ENCODE peak calls at places on chromosomes 7 and 10, in seven cellular contexts. One of them, this sample, is unnamed.

GRCh38 chr10:4775808-4776207 is 50.2 kb upstream of the AKR1E2 start:
- DNase-seq in B cell: no peak
- DNase-seq in coronary artery: no peak
- DNase-seq in dermis microvascular lymphatic vessel endothelial cell: no peak
- DNase-seq in effector CD4-positive, alpha-beta T cell: no peak
- DNase-seq in neural crest cell: no peak
- DNase-seq in RWPE1: peak
- DNase-seq in this sample: peak

GRCh38 chr10:124649209-124649608 is 95.0 kb downstream of the FAM53B start:
- DNase-seq in B cell: no peak
- DNase-seq in coronary artery: no peak
- DNase-seq in dermis microvascular lymphatic vessel endothelial cell: no peak
- DNase-seq in effector CD4-positive, alpha-beta T cell: no peak
- DNase-seq in neural crest cell: no peak
- DNase-seq in RWPE1: no peak
- DNase-seq in this sample: peak

GRCh38 chr10:28375399-28376354 is 72.8 kb upstream of the MPP7 start:
- DNase-seq in B cell: no peak
- DNase-seq in coronary artery: no peak
- DNase-seq in dermis microvascular lymphatic vessel endothelial cell: no peak
- DNase-seq in effector CD4-positive, alpha-beta T cell: no peak
- DNase-seq in neural crest cell: no peak
- DNase-seq in RWPE1: peak
- DNase-seq in this sample: peak

GRCh38 chr10:109895095-109895818 is 28.1 kb downstream of the XPNPEP1 start:
- DNase-seq in B cell: no peak
- DNase-seq in coronary artery: peak
- DNase-seq in dermis microvascular lymphatic vessel endothelial cell: no peak
- DNase-seq in effector CD4-positive, alpha-beta T cell: no peak
- DNase-seq in neural crest cell: no peak
- DNase-seq in RWPE1: no peak
- DNase-seq in this sample: peak

GRCh38 chr7:158475036-158475678 is 112.5 kb downstream of the PTPRN2 start:
- DNase-seq in B cell: no peak
- DNase-seq in coronary artery: no peak
- DNase-seq in dermis microvascular lymphatic vessel endothelial cell: no peak
- DNase-seq in effector CD4-positive, alpha-beta T cell: no peak
- DNase-seq in neural crest cell: no peak
- DNase-seq in RWPE1: no peak
- DNase-seq in this sample: no peak

GRCh38 chr10:113089581-113089980 is 139.5 kb downstream of the TCF7L2 start:
- DNase-seq in B cell: no peak
- DNase-seq in coronary artery: no peak
- DNase-seq in dermis microvascular lymphatic vessel endothelial cell: no peak
- DNase-seq in effector CD4-positive, alpha-beta T cell: no peak
- DNase-seq in neural crest cell: no peak
- DNase-seq in RWPE1: no peak
- DNase-seq in this sample: no peak

GRCh38 chr7:47720141-47720906 is 138.4 kb upstream of the TNS3 start:
- DNase-seq in B cell: no peak
- DNase-seq in coronary artery: peak
- DNase-seq in dermis microvascular lymphatic vessel endothelial cell: no peak
- DNase-seq in effector CD4-positive, alpha-beta T cell: no peak
- DNase-seq in neural crest cell: no peak
- DNase-seq in RWPE1: no peak
- DNase-seq in this sample: no peak

GRCh38 chr10:66537186-66537585 is 388.6 kb upstream of the LRRTM3 start:
- DNase-seq in B cell: no peak
- DNase-seq in coronary artery: no peak
- DNase-seq in dermis microvascular lymphatic vessel endothelial cell: no peak
- DNase-seq in effector CD4-positive, alpha-beta T cell: no peak
- DNase-seq in neural crest cell: no peak
- DNase-seq in RWPE1: no peak
- DNase-seq in this sample: no peak

GRCh38 chr10:10826125-10826524 is 191.5 kb upstream of the CELF2 start:
- DNase-seq in B cell: no peak
- DNase-seq in coronary artery: no peak
- DNase-seq in dermis microvascular lymphatic vessel endothelial cell: no peak
- DNase-seq in effector CD4-positive, alpha-beta T cell: no peak
- DNase-seq in neural crest cell: no peak
- DNase-seq in RWPE1: peak
- DNase-seq in this sample: peak

GRCh38 chr10:73553316-73553715 is 37.8 kb downstream of the USP54 start:
- DNase-seq in B cell: no peak
- DNase-seq in coronary artery: no peak
- DNase-seq in dermis microvascular lymphatic vessel endothelial cell: no peak
- DNase-seq in effector CD4-positive, alpha-beta T cell: no peak
- DNase-seq in neural crest cell: peak
- DNase-seq in RWPE1: no peak
- DNase-seq in this sample: peak

GRCh38 chr10:122494833-122495232 is 33.5 kb downstream of the HTRA1 start:
- DNase-seq in B cell: no peak
- DNase-seq in coronary artery: peak
- DNase-seq in dermis microvascular lymphatic vessel endothelial cell: peak
- DNase-seq in effector CD4-positive, alpha-beta T cell: no peak
- DNase-seq in neural crest cell: no peak
- DNase-seq in RWPE1: peak
- DNase-seq in this sample: peak

GRCh38 chr10:57579926-57580325 is 687.8 kb downstream of the IPMK start:
- DNase-seq in B cell: no peak
- DNase-seq in coronary artery: no peak
- DNase-seq in dermis microvascular lymphatic vessel endothelial cell: no peak
- DNase-seq in effector CD4-positive, alpha-beta T cell: no peak
- DNase-seq in neural crest cell: no peak
- DNase-seq in RWPE1: peak
- DNase-seq in this sample: peak

GRCh38 chr10:2111936-2112335 is 374.6 kb upstream of the ADARB2 start:
- DNase-seq in B cell: no peak
- DNase-seq in coronary artery: no peak
- DNase-seq in dermis microvascular lymphatic vessel endothelial cell: no peak
- DNase-seq in effector CD4-positive, alpha-beta T cell: no peak
- DNase-seq in neural crest cell: no peak
- DNase-seq in RWPE1: peak
- DNase-seq in this sample: peak

GRCh38 chr10:16360001-16360400 is 76.8 kb upstream of the PTER start:
- DNase-seq in B cell: no peak
- DNase-seq in coronary artery: no peak
- DNase-seq in dermis microvascular lymphatic vessel endothelial cell: no peak
- DNase-seq in effector CD4-positive, alpha-beta T cell: no peak
- DNase-seq in neural crest cell: no peak
- DNase-seq in RWPE1: no peak
- DNase-seq in this sample: no peak

GRCh38 chr10:36324831-36325230 is 682.7 kb upstream of the FZD8 start:
- DNase-seq in B cell: no peak
- DNase-seq in coronary artery: no peak
- DNase-seq in dermis microvascular lymphatic vessel endothelial cell: peak
- DNase-seq in effector CD4-positive, alpha-beta T cell: no peak
- DNase-seq in neural crest cell: no peak
- DNase-seq in RWPE1: no peak
- DNase-seq in this sample: no peak

GRCh38 chr10:3869036-3869435 is 84.0 kb upstream of the KLF6 start:
- DNase-seq in B cell: no peak
- DNase-seq in coronary artery: no peak
- DNase-seq in dermis microvascular lymphatic vessel endothelial cell: no peak
- DNase-seq in effector CD4-positive, alpha-beta T cell: no peak
- DNase-seq in neural crest cell: no peak
- DNase-seq in RWPE1: no peak
- DNase-seq in this sample: no peak

GRCh38 chr7:6154542-6155404 is 117.7 kb downstream of the CYTH3 start:
- DNase-seq in B cell: no peak
- DNase-seq in coronary artery: peak
- DNase-seq in dermis microvascular lymphatic vessel endothelial cell: no peak
- DNase-seq in effector CD4-positive, alpha-beta T cell: no peak
- DNase-seq in neural crest cell: no peak
- DNase-seq in RWPE1: no peak
- DNase-seq in this sample: no peak

GRCh38 chr7:20301311-20301939 is 29.3 kb upstream of the ITGB8 start:
- DNase-seq in B cell: no peak
- DNase-seq in coronary artery: no peak
- DNase-seq in dermis microvascular lymphatic vessel endothelial cell: no peak
- DNase-seq in effector CD4-positive, alpha-beta T cell: no peak
- DNase-seq in neural crest cell: no peak
- DNase-seq in RWPE1: peak
- DNase-seq in this sample: no peak

GRCh38 chr10:124917168-124917938 is 24.6 kb upstream of the ZRANB1 start:
- DNase-seq in B cell: no peak
- DNase-seq in coronary artery: peak
- DNase-seq in dermis microvascular lymphatic vessel endothelial cell: peak
- DNase-seq in effector CD4-positive, alpha-beta T cell: peak
- DNase-seq in neural crest cell: peak
- DNase-seq in RWPE1: peak
- DNase-seq in this sample: peak

GRCh38 chr10:3526721-3527120 is 258.3 kb downstream of the KLF6 start:
- DNase-seq in B cell: no peak
- DNase-seq in coronary artery: no peak
- DNase-seq in dermis microvascular lymphatic vessel endothelial cell: no peak
- DNase-seq in effector CD4-positive, alpha-beta T cell: no peak
- DNase-seq in neural crest cell: no peak
- DNase-seq in RWPE1: no peak
- DNase-seq in this sample: peak

GRCh38 chr10:60914676-60915075 is 29.3 kb downstream of the RHOBTB1 start:
- DNase-seq in B cell: no peak
- DNase-seq in coronary artery: no peak
- DNase-seq in dermis microvascular lymphatic vessel endothelial cell: peak
- DNase-seq in effector CD4-positive, alpha-beta T cell: no peak
- DNase-seq in neural crest cell: no peak
- DNase-seq in RWPE1: no peak
- DNase-seq in this sample: peak

GRCh38 chr10:67520924-67521520 is 175.0 kb downstream of the CTNNA3 start:
- DNase-seq in B cell: peak
- DNase-seq in coronary artery: no peak
- DNase-seq in dermis microvascular lymphatic vessel endothelial cell: peak
- DNase-seq in effector CD4-positive, alpha-beta T cell: peak
- DNase-seq in neural crest cell: peak
- DNase-seq in RWPE1: peak
- DNase-seq in this sample: peak

GRCh38 chr10:29947701-29948060 is 111.7 kb downstream of the JCAD start:
- DNase-seq in B cell: no peak
- DNase-seq in coronary artery: no peak
- DNase-seq in dermis microvascular lymphatic vessel endothelial cell: no peak
- DNase-seq in effector CD4-positive, alpha-beta T cell: no peak
- DNase-seq in neural crest cell: no peak
- DNase-seq in RWPE1: no peak
- DNase-seq in this sample: no peak

GRCh38 chr10:49569031-49569765 is 30.3 kb upstream of the ERCC6 start:
- DNase-seq in B cell: no peak
- DNase-seq in coronary artery: no peak
- DNase-seq in dermis microvascular lymphatic vessel endothelial cell: no peak
- DNase-seq in effector CD4-positive, alpha-beta T cell: no peak
- DNase-seq in neural crest cell: no peak
- DNase-seq in RWPE1: peak
- DNase-seq in this sample: peak

GRCh38 chr10:67771200-67771599 is 66.8 kb downstream of the DNAJC12 start:
- DNase-seq in B cell: no peak
- DNase-seq in coronary artery: no peak
- DNase-seq in dermis microvascular lymphatic vessel endothelial cell: no peak
- DNase-seq in effector CD4-positive, alpha-beta T cell: no peak
- DNase-seq in neural crest cell: no peak
- DNase-seq in RWPE1: no peak
- DNase-seq in this sample: no peak

GRCh38 chr7:23020742-23021401 is 6.9 kb upstream of the HYCC1 start:
- DNase-seq in B cell: no peak
- DNase-seq in coronary artery: peak
- DNase-seq in dermis microvascular lymphatic vessel endothelial cell: no peak
- DNase-seq in effector CD4-positive, alpha-beta T cell: no peak
- DNase-seq in neural crest cell: no peak
- DNase-seq in RWPE1: peak
- DNase-seq in this sample: peak

GRCh38 chr7:23971031-23971430 is 261.0 kb downstream of the STK31 start:
- DNase-seq in B cell: no peak
- DNase-seq in coronary artery: no peak
- DNase-seq in dermis microvascular lymphatic vessel endothelial cell: no peak
- DNase-seq in effector CD4-positive, alpha-beta T cell: no peak
- DNase-seq in neural crest cell: no peak
- DNase-seq in RWPE1: no peak
- DNase-seq in this sample: peak

This sample was measured in myocyte.